ENCODE peak calls at places on chromosomes 16 and 17, in eight cellular contexts. F is activated CD4-positive, alpha-beta T cell treated with anti-CD3 and anti-CD28 coated beads, Interleukin-2, amount 50 U/mL, for 1 hour; S is GM19239; Y is skeletal muscle cell; K is midbrain; G is ovary; O is amygdala; C is epithelial cell of proximal tubule. X is an unnamed sample.

GRCh38 chr16:1054660-1055556 is 17.6 kb upstream of the SSTR5 start:
- DNase-seq in G (no peak), Y (peak; percentile 28), C (no peak), F (peak; percentile 34), S (peak; percentile 62), K (peak; percentile 69), O (peak; percentile 27), X (no peak)

GRCh38 chr16:49312389-49312990 is 30.9 kb upstream of the CBLN1 start:
- DNase-seq in K (no peak), F (no peak), G (no peak), S (no peak), Y (no peak), O (no peak), C (no peak), X (no peak)

GRCh38 chr17:40612510-40613244 is 34.9 kb downstream of the SMARCE1 start:
- DNase-seq in S (no peak), O (no peak), F (peak; percentile 87), K (no peak), G (no peak), C (no peak), Y (no peak), X (peak; percentile 83)

GRCh38 chr17:36524428-36524876 is 10.2 kb downstream of the MYO19 start:
- DNase-seq in F (no peak), K (no peak), O (no peak), G (no peak), S (no peak), Y (no peak), C (no peak), X (no peak)

GRCh38 chr16:50769-51591 is 2.4 kb downstream of the POLR3K start:
- DNase-seq in Y (no peak), O (no peak), C (no peak), K (no peak), F (no peak), S (no peak), G (no peak), X (no peak)

GRCh38 chr16:9092282-9092962 is 978 bp downstream of the HAPSTR1 start:
- DNase-seq in S (no peak), F (peak; percentile 52), O (peak; percentile 58), G (peak; percentile 49), Y (no peak), K (peak; percentile 37), C (no peak), X (peak; percentile 57)

GRCh38 chr17:65783845-65784334 is 222.4 kb upstream of the AXIN2 start:
- DNase-seq in F (no peak), K (no peak), S (no peak), O (no peak), Y (peak; percentile 85), G (peak; percentile 34), C (peak; percentile 94), X (no peak)

GRCh38 chr16:73735018-73735417 is 561.6 kb upstream of the PSMD7 start:
- DNase-seq in O (no peak), C (peak; percentile 76), Y (no peak), G (no peak), F (no peak), K (no peak), S (no peak), X (no peak)

GRCh38 chr16:11050536-11050935 is 106.2 kb downstream of the CLEC16A start:
- DNase-seq in K (no peak), Y (no peak), C (no peak), F (no peak), O (no peak), S (no peak), G (no peak), X (no peak)